ENCODE peak calls at places on chromosomes 6 and 20, in six cellular contexts. J is RCC 7860; M is posterior cingulate gyrus; S is amniotic epithelial cell; Q is HTR-8/SVneo; C is activated CD8-positive, alpha-beta memory T cell treated with anti-CD3 and anti-CD28 coated beads for 1 hour. W is an unnamed sample.

GRCh38 chr6:15817100-15817499 is 154.3 kb upstream of the DTNBP1 start:
- DNase-seq in J (no peak), M (no peak), S (no peak), Q (no peak), C (no peak), W (no peak)

GRCh38 chr6:37077459-37078296 is 72.2 kb downstream of the FGD2 start:
- DNase-seq in J (no peak), M (peak), S (peak), Q (no peak), C (no peak), W (no peak)

GRCh38 chr20:53774487-53775203 is 181.0 kb upstream of the ZNF217 start:
- DNase-seq in J (peak), M (no peak), S (peak), Q (peak), C (no peak), W (peak)

GRCh38 chr20:16147221-16147620 is 426.0 kb downstream of the KIF16B start:
- DNase-seq in J (no peak), M (no peak), S (no peak), Q (no peak), C (no peak), W (no peak)

GRCh38 chr6:154276810-154277577 is 79.6 kb downstream of the IPCEF1 start:
- DNase-seq in J (peak), M (no peak), S (peak), Q (peak), C (no peak), W (peak)

GRCh38 chr20:10861086-10861485 is 187.3 kb upstream of the JAG1 start:
- DNase-seq in J (peak), M (no peak), S (peak), Q (no peak), C (no peak), W (no peak)

GRCh38 chr6:113137411-113137810 is 719.7 kb upstream of the MARCKS start:
- DNase-seq in J (no peak), M (no peak), S (no peak), Q (no peak), C (no peak), W (peak)

GRCh38 chr6:16482702-16483314 is 244.4 kb downstream of the GMPR start:
- DNase-seq in J (no peak), M (no peak), S (no peak), Q (no peak), C (no peak), W (no peak)

GRCh38 chr6:28383235-28384142 is 16.1 kb downstream of the ZSCAN12 start:
- DNase-seq in J (peak), M (peak), S (peak), Q (peak), C (peak), W (peak)

GRCh38 chr20:56933331-56933698 is 304.2 kb downstream of the TFAP2C start:
- DNase-seq in J (no peak), M (no peak), S (no peak), Q (no peak), C (no peak), W (no peak)

GRCh38 chr6:53879608-53880007 is 84.8 kb downstream of the LRRC1 start:
- DNase-seq in J (peak), M (no peak), S (no peak), Q (no peak), C (no peak), W (no peak)

GRCh38 chr20:59751075-59751711 is 146.9 kb downstream of the PHACTR3 start:
- DNase-seq in J (no peak), M (peak), S (no peak), Q (peak), C (no peak), W (peak)

GRCh38 chr6:150251566-150252186 is 108.8 kb downstream of the PPP1R14C start:
- DNase-seq in J (no peak), M (no peak), S (no peak), Q (no peak), C (no peak), W (no peak)

GRCh38 chr6:153117986-153118886 is 12.8 kb downstream of the RGS17 start:
- DNase-seq in J (peak), M (no peak), S (peak), Q (no peak), C (no peak), W (peak)

GRCh38 chr20:1566701-1567100 is 9.2 kb upstream of the SIRPD start:
- DNase-seq in J (peak), M (no peak), S (no peak), Q (peak), C (no peak), W (no peak)

GRCh38 chr6:38169826-38170526 is 350.4 kb downstream of the ZFAND3 start:
- DNase-seq in J (no peak), M (no peak), S (no peak), Q (no peak), C (no peak), W (no peak)

W was measured in lung microvascular endothelial cell.